ENCODE peak calls at places on chromosomes 1 and 21, in four cellular contexts. M is HCT116, U is A549, T is suprapubic skin. D is an unnamed sample.
A peak's percentile ranks its signal among the peaks of the same experiment; 100 is the strongest.

GRCh38 chr1:18109756-18110597 is 2.4 kb downstream of the IGSF21 start:
- DNase-seq in U (peak; percentile 18), T (no peak), M (no peak), D (no peak)

GRCh38 chr21:33682992-33683627 is 40.8 kb downstream of the ITSN1 start:
- DNase-seq in M (peak; percentile 90), U (peak; percentile 77), T (no peak), D (no peak)

GRCh38 chr1:40096646-40096976 is 441 bp downstream of the PPT1 start:
- DNase-seq in U (no peak), M (no peak), T (no peak), D (no peak)

GRCh38 chr1:153616885-153617428 is 832 bp upstream of the S100A14 start:
- DNase-seq in U (no peak), T (peak; percentile 72), M (no peak), D (no peak)

GRCh38 chr1:20401405-20402010 is 84.5 kb downstream of the CAMK2N1 start:
- DNase-seq in U (no peak), M (no peak), T (no peak), D (peak; percentile 78)

GRCh38 chr21:46021978-46022544 is 40.5 kb downstream of the COL6A1 start:
- DNase-seq in M (no peak), U (no peak), T (peak; percentile 81), D (no peak)

GRCh38 chr21:45831991-45832740 is 149.4 kb upstream of the COL6A1 start:
- DNase-seq in T (no peak), M (no peak), U (no peak), D (peak; percentile 64)

GRCh38 chr1:6688757-6689156 is 12.9 kb downstream of the DNAJC11 start:
- DNase-seq in M (no peak), T (no peak), U (no peak), D (no peak)

GRCh38 chr1:109094377-109094803 is 3.8 kb downstream of the TMEM167B start:
- DNase-seq in M (no peak), T (no peak), U (no peak), D (no peak)

GRCh38 chr1:7810395-7810794 is 26.3 kb downstream of the PER3 start:
- DNase-seq in M (peak; percentile 64), T (no peak), U (peak; percentile 5), D (no peak)

GRCh38 chr1:47211796-47212269 is 20.2 kb downstream of the TAL1 start:
- DNase-seq in U (no peak), T (no peak), M (no peak), D (no peak)

GRCh38 chr1:222644649-222645005 is 26.7 kb downstream of the MIA3 start:
- DNase-seq in M (no peak), U (no peak), T (no peak), D (no peak)

GRCh38 chr1:220926146-220926545 is 46.9 kb downstream of the HLX start:
- DNase-seq in U (no peak), M (no peak), T (no peak), D (no peak)

GRCh38 chr21:39016740-39017315 is 166.4 kb downstream of the PSMG1 start:
- DNase-seq in U (no peak), M (no peak), T (no peak), D (no peak)

GRCh38 chr1:202689082-202689481 is 21.2 kb downstream of the SYT2 start:
- DNase-seq in U (no peak), T (no peak), M (no peak), D (no peak)

GRCh38 chr1:15851251-15852035 is 3.9 kb downstream of the SPEN start:
- DNase-seq in M (no peak), U (no peak), T (peak; percentile 16), D (peak; percentile 40)

GRCh38 chr1:1926886-1927660 is 8.0 kb upstream of the TMEM52 start:
- DNase-seq in T (peak; percentile 57), M (no peak), U (no peak), D (no peak)

GRCh38 chr1:39952359-39953110 is 2.4 kb upstream of the MFSD2A start:
- DNase-seq in U (no peak), M (no peak), T (no peak), D (no peak)

GRCh38 chr1:246460411-246460810 is 46.7 kb downstream of the SMYD3 start:
- DNase-seq in M (no peak), U (no peak), T (no peak), D (no peak)

GRCh38 chr1:234953655-234954420 is 174.8 kb downstream of the TOMM20 start:
- DNase-seq in T (peak; percentile 31), M (no peak), U (no peak), D (no peak)

GRCh38 chr1:234954613-234955012 is 174.0 kb downstream of the TOMM20 start:
- DNase-seq in U (no peak), T (peak; percentile 40), M (no peak), D (no peak)

GRCh38 chr1:234956821-234957329 is 171.8 kb downstream of the TOMM20 start:
- DNase-seq in U (peak; percentile 77), M (no peak), T (peak; percentile 35), D (no peak)

GRCh38 chr1:234957330-234958065 is 171.1 kb downstream of the TOMM20 start:
- DNase-seq in T (peak; percentile 34), U (peak; percentile 98), M (peak; percentile 44), D (no peak)

DNA sequence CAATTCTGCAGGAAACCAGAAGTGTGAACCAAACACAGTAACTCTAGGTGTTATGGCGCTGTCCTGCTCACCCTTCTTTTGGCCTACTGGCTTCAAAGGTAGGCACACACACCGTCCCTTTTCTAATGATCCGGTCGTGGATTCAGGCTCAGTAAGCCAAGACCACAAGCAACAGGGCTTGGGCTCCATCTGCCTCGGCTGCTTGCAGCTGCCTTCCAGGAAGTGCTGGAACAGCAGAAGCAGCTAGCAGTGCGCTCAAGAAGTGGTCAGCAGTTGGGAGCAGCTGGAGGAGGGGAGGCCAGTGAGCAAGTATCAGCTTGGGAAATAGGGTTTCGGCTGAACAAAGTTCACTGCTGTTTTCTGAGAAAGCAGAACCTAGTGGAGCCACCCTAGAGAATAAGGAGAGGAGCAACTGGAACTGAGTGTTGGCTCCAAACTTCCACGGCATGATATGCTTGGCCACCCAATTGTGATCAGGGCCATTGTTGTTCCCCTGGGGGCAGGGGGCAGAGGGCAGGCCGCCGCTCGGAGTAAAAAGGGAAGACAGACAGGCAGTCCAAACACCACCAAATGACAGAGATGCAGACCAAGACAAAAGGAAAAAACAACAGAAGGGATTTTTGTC is 173.4 kb downstream of the TOMM20 start:
- DNase-seq in T (peak; percentile 77), U (no peak), M (no peak), D (no peak)
- TF ChIP-seq CTCF in T (no peak), U (no peak), M (no peak), D (no peak)

DNA sequence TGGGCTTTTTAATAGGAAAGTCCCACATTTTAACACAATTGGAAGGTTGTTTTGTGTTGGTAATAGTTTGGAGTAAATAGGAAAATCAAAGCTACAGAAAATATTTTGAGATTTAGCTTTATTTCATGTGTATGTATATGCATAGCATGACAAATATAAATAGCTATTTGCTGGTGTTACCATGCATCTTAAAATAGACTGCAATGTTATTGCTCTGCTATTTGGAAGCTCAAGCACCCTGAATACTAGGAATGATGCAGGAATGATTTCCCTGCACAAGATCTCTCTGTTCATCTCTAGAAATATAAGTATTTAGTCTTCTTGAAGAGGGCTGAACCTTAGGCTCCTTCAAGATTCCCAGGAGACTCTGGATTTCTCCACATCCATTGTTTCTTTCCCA is 268.3 kb upstream of the POGK start:
- DNase-seq in M (no peak), T (no peak), U (no peak), D (no peak)
- TF ChIP-seq CTCF in M (no peak), T (no peak), U (no peak), D (no peak)

GRCh38 chr1:22710688-22711024 is at the start of gene EPHB2:
- DNase-seq in T (no peak), U (no peak), M (no peak), D (no peak)

GRCh38 chr1:22711591-22712501 is 1.2 kb downstream of the EPHB2 start:
- DNase-seq in U (peak; percentile 19), M (no peak), T (no peak), D (no peak)

GRCh38 chr1:22711071-22711470 is 432 bp downstream of the EPHB2 start:
- DNase-seq in M (no peak), T (no peak), U (no peak), D (no peak)

GRCh38 chr1:22714455-22714854 is 3.8 kb downstream of the EPHB2 start:
- DNase-seq in T (no peak), U (no peak), M (no peak), D (no peak)

DNA sequence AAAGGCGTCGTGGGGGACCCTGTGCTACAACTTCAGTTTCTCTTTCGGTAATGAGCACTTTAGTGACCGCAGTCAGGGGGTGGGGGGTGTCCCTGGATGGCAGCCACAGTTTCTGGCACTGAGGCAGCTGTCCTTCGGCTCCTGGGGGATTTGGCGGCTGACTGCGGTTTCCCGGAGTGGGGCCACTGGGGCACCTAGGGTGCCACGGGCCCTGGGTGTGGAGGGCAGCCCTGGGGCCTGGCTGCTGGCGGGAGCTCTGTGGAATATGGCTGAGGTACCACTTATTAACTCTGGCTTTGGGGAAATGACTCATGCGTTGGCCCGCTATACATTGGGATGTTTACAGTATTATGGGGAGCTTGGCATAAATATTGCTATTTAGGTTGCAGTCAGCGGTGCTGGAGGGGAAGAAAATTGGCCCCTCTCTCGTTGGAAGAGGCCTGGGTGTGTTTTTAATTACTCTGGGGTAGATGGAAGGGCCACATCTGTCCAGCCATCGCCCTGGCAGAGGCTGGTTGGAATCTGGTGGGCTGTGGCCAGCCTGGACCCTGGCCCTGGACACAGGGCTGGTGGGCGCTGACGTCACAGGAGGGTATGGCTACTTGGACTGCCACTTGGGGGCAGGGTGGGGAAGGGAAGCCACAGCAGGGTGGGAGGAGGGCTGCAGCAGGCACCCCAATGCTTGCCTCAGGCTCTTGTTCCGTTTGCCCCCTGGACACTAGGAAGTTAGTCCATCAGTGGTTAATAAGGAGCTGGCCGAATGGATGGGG is 2.0 kb downstream of the EPHB2 start:
- DNase-seq in U (no peak), T (no peak), M (no peak), D (no peak)
- TF ChIP-seq CTCF in U (no peak), T (no peak), M (no peak), D (peak; percentile 14)

DNA sequence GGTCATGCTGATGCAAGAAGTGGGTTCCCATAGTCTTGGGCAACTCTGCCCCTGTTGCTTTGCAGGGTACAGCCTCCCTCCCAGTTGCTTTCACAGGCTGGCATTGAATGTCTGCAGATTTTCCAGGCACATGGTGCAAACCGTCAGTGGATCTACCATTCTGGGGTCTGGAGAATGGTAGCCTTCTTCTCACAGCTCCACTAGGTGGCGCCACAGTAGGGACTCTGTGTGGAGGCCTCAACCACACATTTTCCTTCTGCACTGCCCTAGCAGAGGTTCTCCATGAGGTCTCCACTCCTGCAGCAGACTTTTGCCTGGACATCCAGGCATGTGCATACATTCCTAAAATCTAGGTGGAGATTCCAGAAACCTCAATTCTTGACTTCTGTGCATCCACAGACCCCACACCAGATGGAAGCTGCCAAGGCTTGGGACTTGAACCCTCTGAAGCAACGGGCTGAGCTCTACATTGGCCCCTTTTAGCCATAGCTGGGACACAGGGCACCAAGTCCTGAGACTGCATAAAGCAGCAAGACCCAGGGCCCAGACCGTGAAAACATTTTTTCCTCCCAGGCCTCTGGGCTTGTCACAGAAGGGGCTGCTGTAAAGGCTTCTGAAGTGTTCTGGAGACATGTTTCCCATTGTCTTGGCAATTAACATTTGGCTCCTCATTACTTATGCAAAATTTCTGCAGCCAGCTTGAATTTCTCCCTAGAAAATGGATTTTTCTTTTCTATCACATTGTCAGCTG is 466.2 kb upstream of the PBX1 start:
- DNase-seq in U (no peak), M (no peak), T (no peak), D (no peak)
- TF ChIP-seq CTCF in U (no peak), M (peak; percentile 42), T (no peak), D (peak; percentile 14)

GRCh38 chr1:198254521-198254920 is 97.7 kb downstream of the NEK7 start:
- DNase-seq in U (no peak), M (no peak), T (no peak), D (no peak)
- TF ChIP-seq CTCF in U (no peak), M (peak; percentile 18), T (no peak), D (peak; percentile 40)

D was measured in osteocyte.